ENCODE peak calls at places on chromosomes 6 and 20, in four cellular contexts. One of them, this sample, is unnamed.

GRCh38 chr6:30169658-30170614 is 6.6 kb downstream of the TRIM15 start:
- DNase-seq in glutamatergic neuron: no peak
- DNase-seq in GM13976: peak; percentile 61
- DNase-seq in caudate nucleus: no peak
- DNase-seq in this sample: no peak

GRCh38 chr6:2103644-2104523 is 141.5 kb downstream of the GMDS start:
- DNase-seq in glutamatergic neuron: no peak
- DNase-seq in GM13976: peak; percentile 60
- DNase-seq in caudate nucleus: no peak
- DNase-seq in this sample: no peak

GRCh38 chr6:161168281-161168891 is 105.5 kb downstream of the AGPAT4 start:
- DNase-seq in glutamatergic neuron: no peak
- DNase-seq in GM13976: no peak
- DNase-seq in caudate nucleus: no peak
- DNase-seq in this sample: peak; percentile 53

GRCh38 chr6:13615802-13616140 is 636 bp downstream of the NOL7 start:
- DNase-seq in glutamatergic neuron: peak; percentile 60
- DNase-seq in GM13976: no peak
- DNase-seq in caudate nucleus: no peak
- DNase-seq in this sample: no peak

GRCh38 chr6:132259070-132259469 is 142.2 kb downstream of the MOXD1 start:
- DNase-seq in glutamatergic neuron: no peak
- DNase-seq in GM13976: no peak
- DNase-seq in caudate nucleus: no peak
- DNase-seq in this sample: no peak

GRCh38 chr20:58216334-58216733 is 12.1 kb downstream of the ANKRD60 start:
- DNase-seq in glutamatergic neuron: no peak
- DNase-seq in GM13976: no peak
- DNase-seq in caudate nucleus: no peak
- DNase-seq in this sample: no peak

GRCh38 chr6:119676230-119676629 is 326.7 kb upstream of the MAN1A1 start:
- DNase-seq in glutamatergic neuron: no peak
- DNase-seq in GM13976: no peak
- DNase-seq in caudate nucleus: no peak
- DNase-seq in this sample: no peak

GRCh38 chr6:163570579-163571231 is 156.2 kb downstream of the QKI start:
- DNase-seq in glutamatergic neuron: no peak
- DNase-seq in GM13976: no peak
- DNase-seq in caudate nucleus: no peak
- DNase-seq in this sample: no peak

GRCh38 chr6:25253371-25253770 is 25.8 kb upstream of the CARMIL1 start:
- DNase-seq in glutamatergic neuron: no peak
- DNase-seq in GM13976: no peak
- DNase-seq in caudate nucleus: no peak
- DNase-seq in this sample: no peak

This sample was measured in cerebellar nuclear complex.